ENCODE peak calls at places on chromosomes 13 and 19, in seven cellular contexts. G is IMR-90, N is mesendoderm, X is neuronal stem cell, A is H9, E is mesenchymal stem cell, W is trophoblast cell. M is an unnamed sample.

GRCh38 chr19:38229585-38230073 is 5.6 kb upstream of the DPF1 start:
- DNase-seq in G (peak), N (peak), X (peak), A (peak), E (peak), W (no peak), M (no peak)

GRCh38 chr19:51509823-51510660 is 8.4 kb upstream of the SIGLEC12 start:
- DNase-seq in G (no peak), N (no peak), X (no peak), A (no peak), E (no peak), W (no peak), M (no peak)

GRCh38 chr19:48487944-48488343 is 18.8 kb downstream of the CYTH2 start:
- DNase-seq in G (peak), N (no peak), X (no peak), A (no peak), E (peak), W (no peak), M (no peak)

GRCh38 chr13:99969934-99970760 is 1.4 kb downstream of the ZIC5 start:
- DNase-seq in G (no peak), N (peak), X (no peak), A (peak), E (no peak), W (no peak), M (peak)

GRCh38 chr19:35404879-35405622 is 34.2 kb downstream of the GPR42 start:
- DNase-seq in G (peak), N (peak), X (peak), A (no peak), E (peak), W (peak), M (no peak)

GRCh38 chr13:40060318-40061007 is 405.0 kb downstream of the COG6 start:
- DNase-seq in G (no peak), N (no peak), X (no peak), A (no peak), E (no peak), W (no peak), M (no peak)

GRCh38 chr13:70923863-70924752 is 815.9 kb upstream of the KLHL1 start:
- DNase-seq in G (no peak), N (no peak), X (no peak), A (peak), E (no peak), W (no peak), M (no peak)

GRCh38 chr13:51912091-51912490 is 50.3 kb downstream of the CCDC70 start:
- DNase-seq in G (no peak), N (no peak), X (no peak), A (peak), E (no peak), W (peak), M (no peak)

GRCh38 chr19:10283786-10284540 is 2.8 kb upstream of the ICAM4 start:
- DNase-seq in G (no peak), N (no peak), X (no peak), A (no peak), E (no peak), W (no peak), M (no peak)

GRCh38 chr13:104953588-104953987 is 1581.9 kb downstream of the EFNB2 start:
- DNase-seq in G (no peak), N (no peak), X (no peak), A (no peak), E (no peak), W (no peak), M (no peak)

GRCh38 chr19:10111405-10111811 is at the start of gene P2RY11:
- DNase-seq in G (no peak), N (no peak), X (no peak), A (no peak), E (no peak), W (no peak), M (no peak)

GRCh38 chr13:110358381-110358780 is 51.3 kb downstream of the COL4A2 start:
- DNase-seq in G (no peak), N (no peak), X (no peak), A (no peak), E (no peak), W (peak), M (no peak)

GRCh38 chr13:102589291-102589822 is 7.4 kb upstream of the TPP2 start:
- DNase-seq in G (peak), N (no peak), X (no peak), A (no peak), E (no peak), W (no peak), M (no peak)

GRCh38 chr13:86974995-86975328 is 696.2 kb upstream of the SLITRK5 start:
- DNase-seq in G (no peak), N (peak), X (no peak), A (no peak), E (no peak), W (no peak), M (no peak)

GRCh38 chr19:17747205-17748098 is 3.8 kb upstream of the FCHO1 start:
- DNase-seq in G (peak), N (peak), X (peak), A (peak), E (peak), W (peak), M (peak)

GRCh38 chr19:54188224-54188871 is 1.0 kb downstream of the MBOAT7 start:
- DNase-seq in G (peak), N (peak), X (no peak), A (peak), E (peak), W (no peak), M (no peak)

GRCh38 chr19:20077791-20078463 is at the start of gene ZNF90:
- DNase-seq in G (peak), N (peak), X (peak), A (peak), E (peak), W (peak), M (peak)

GRCh38 chr19:13036366-13036976 is 41.2 kb downstream of the NFIX start:
- DNase-seq in G (peak), N (peak), X (no peak), A (no peak), E (no peak), W (no peak), M (no peak)

GRCh38 chr13:100440756-100441421 is 147.7 kb downstream of the GGACT start:
- DNase-seq in G (peak), N (no peak), X (no peak), A (no peak), E (peak), W (no peak), M (no peak)

GRCh38 chr13:40275636-40276035 is 390.8 kb downstream of the FOXO1 start:
- DNase-seq in G (no peak), N (no peak), X (no peak), A (no peak), E (peak), W (no peak), M (no peak)

GRCh38 chr19:1122972-1123363 is 19.2 kb downstream of the GPX4 start:
- DNase-seq in G (peak), N (peak), X (peak), A (peak), E (peak), W (peak), M (peak)

GRCh38 chr19:17129377-17129776 is 53.8 kb downstream of the MYO9B start:
- DNase-seq in G (no peak), N (no peak), X (no peak), A (no peak), E (no peak), W (no peak), M (no peak)

GRCh38 chr13:26486550-26486949 is 70.9 kb upstream of the WASF3 start:
- DNase-seq in G (no peak), N (no peak), X (no peak), A (no peak), E (no peak), W (no peak), M (no peak)

GRCh38 chr13:24764276-24764630 is 284 bp downstream of the RNF17 start:
- DNase-seq in G (no peak), N (no peak), X (no peak), A (no peak), E (no peak), W (no peak), M (no peak)

GRCh38 chr19:19514881-19515763 is at the start of gene TSSK6:
- DNase-seq in G (no peak), N (no peak), X (no peak), A (no peak), E (no peak), W (no peak), M (no peak)

GRCh38 chr13:42011601-42012401 is 36.6 kb upstream of the DGKH start:
- DNase-seq in G (no peak), N (peak), X (no peak), A (peak), E (no peak), W (no peak), M (no peak)

GRCh38 chr13:32904271-32904670 is 112.0 kb upstream of the KL start:
- DNase-seq in G (no peak), N (no peak), X (no peak), A (no peak), E (no peak), W (no peak), M (no peak)

GRCh38 chr13:60226507-60226906 is 62.8 kb upstream of the DIAPH3 start:
- DNase-seq in G (peak), N (peak), X (peak), A (peak), E (peak), W (peak), M (no peak)

GRCh38 chr13:51249767-51250741 is 27.9 kb downstream of the FAM124A start:
- DNase-seq in G (no peak), N (no peak), X (no peak), A (no peak), E (no peak), W (no peak), M (no peak)

GRCh38 chr13:85163063-85163462 is 636.2 kb downstream of the SLITRK6 start:
- DNase-seq in G (no peak), N (no peak), X (no peak), A (no peak), E (no peak), W (no peak), M (no peak)

GRCh38 chr13:19860884-19861655 is 2.4 kb downstream of the ZMYM5 start:
- DNase-seq in G (peak), N (peak), X (peak), A (no peak), E (peak), W (peak), M (no peak)

GRCh38 chr19:644789-645188 is 5.1 kb downstream of the FGF22 start:
- DNase-seq in G (no peak), N (no peak), X (no peak), A (no peak), E (no peak), W (no peak), M (no peak)

GRCh38 chr19:38678217-38678890 is 30.9 kb downstream of the ACTN4 start:
- DNase-seq in G (no peak), N (no peak), X (no peak), A (no peak), E (no peak), W (no peak), M (no peak)

GRCh38 chr19:46035986-46036744 is 4.6 kb downstream of the IGFL4 start:
- DNase-seq in G (no peak), N (no peak), X (no peak), A (no peak), E (no peak), W (no peak), M (no peak)
- H4K8ac ChIP-seq in G (no peak), N (no peak), X (peak), A (no peak), E (no peak), W (no peak), M (peak)

GRCh38 chr13:114108141-114108761 is 24.2 kb downstream of the RASA3 start:
- DNase-seq in G (no peak), N (no peak), X (no peak), A (no peak), E (no peak), W (no peak), M (no peak)

GRCh38 chr13:114105351-114106225 is 26.8 kb downstream of the RASA3 start:
- DNase-seq in G (no peak), N (no peak), X (no peak), A (no peak), E (peak), W (no peak), M (no peak)

GRCh38 chr13:114106526-114106925 is 25.9 kb downstream of the RASA3 start:
- DNase-seq in G (no peak), N (no peak), X (no peak), A (no peak), E (no peak), W (no peak), M (no peak)

GRCh38 chr13:114107686-114108081 is 24.7 kb downstream of the RASA3 start:
- DNase-seq in G (peak), N (no peak), X (no peak), A (no peak), E (peak), W (no peak), M (no peak)

DNA sequence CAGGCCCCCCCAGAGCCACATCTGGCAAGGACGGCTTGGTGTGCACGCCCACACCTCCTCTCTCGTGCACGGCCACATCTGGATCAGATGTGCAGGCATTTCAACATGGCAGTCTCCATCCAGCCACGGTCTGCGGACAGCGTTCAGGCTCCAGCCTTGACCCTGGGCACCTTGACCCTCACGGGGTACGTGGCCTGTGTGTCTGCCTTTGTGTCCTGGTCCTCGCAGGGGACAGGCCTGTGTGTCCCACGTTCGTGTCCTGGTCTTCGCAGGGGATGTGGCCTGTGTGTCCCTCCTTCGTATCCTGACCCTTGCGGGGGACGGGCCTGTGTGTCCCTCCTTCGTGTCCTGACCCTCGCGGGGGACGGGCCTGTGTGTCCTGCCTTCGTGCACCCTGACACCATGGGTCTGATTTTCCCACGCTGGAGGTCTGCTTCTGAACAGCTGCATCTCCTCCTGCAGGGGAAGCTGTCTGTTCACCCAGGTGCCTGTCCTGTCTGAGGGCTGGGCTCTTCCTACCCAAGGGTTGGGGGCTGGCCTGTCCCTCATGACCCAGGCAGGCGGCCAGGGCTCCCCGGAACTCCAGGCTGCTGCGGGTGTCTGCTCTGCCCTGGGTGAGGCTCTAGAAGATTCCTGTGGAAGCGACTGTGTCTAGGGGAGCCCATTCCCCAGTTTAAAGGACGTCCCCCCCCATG is 25.3 kb downstream of the RASA3 start:
- DNase-seq in G (no peak), N (no peak), X (no peak), A (no peak), E (no peak), W (no peak), M (no peak)
- H4K8ac ChIP-seq in G (peak), N (no peak), X (no peak), A (no peak), E (peak), W (no peak), M (peak)

GRCh38 chr13:37651891-37652290 is 53.3 kb upstream of the POSTN start:
- DNase-seq in G (no peak), N (no peak), X (no peak), A (no peak), E (no peak), W (no peak), M (no peak)

GRCh38 chr13:37646531-37646930 is 48.0 kb upstream of the POSTN start:
- DNase-seq in G (no peak), N (peak), X (no peak), A (no peak), E (no peak), W (no peak), M (no peak)

GRCh38 chr13:37647038-37647650 is 48.6 kb upstream of the POSTN start:
- DNase-seq in G (no peak), N (peak), X (peak), A (no peak), E (peak), W (peak), M (no peak)

GRCh38 chr13:37651371-37651770 is 52.8 kb upstream of the POSTN start:
- DNase-seq in G (no peak), N (no peak), X (no peak), A (no peak), E (no peak), W (no peak), M (no peak)

DNA sequence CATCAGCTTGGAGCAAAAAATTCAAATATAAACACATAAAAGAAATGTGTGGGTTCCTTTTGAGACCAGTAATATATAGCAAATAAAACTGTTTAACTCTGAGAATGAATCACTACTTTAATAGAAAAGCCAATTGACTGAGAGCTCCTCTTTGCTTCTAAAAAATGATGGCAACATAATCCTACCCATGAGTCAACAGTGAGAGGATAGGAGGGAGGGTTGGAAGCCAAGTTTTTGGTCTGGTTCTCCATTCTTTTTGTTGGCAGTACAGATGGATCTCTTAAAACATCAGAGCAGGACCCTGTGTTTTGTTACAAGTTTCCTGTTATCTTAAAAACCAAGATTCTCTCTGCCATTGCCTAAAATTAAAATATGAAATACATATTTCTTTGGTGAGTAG is 50.0 kb upstream of the POSTN start:
- DNase-seq in G (peak), N (no peak), X (no peak), A (no peak), E (no peak), W (no peak), M (no peak)
- H4K8ac ChIP-seq in G (no peak), N (no peak), X (no peak), A (no peak), E (no peak), W (no peak), M (no peak)

DNA sequence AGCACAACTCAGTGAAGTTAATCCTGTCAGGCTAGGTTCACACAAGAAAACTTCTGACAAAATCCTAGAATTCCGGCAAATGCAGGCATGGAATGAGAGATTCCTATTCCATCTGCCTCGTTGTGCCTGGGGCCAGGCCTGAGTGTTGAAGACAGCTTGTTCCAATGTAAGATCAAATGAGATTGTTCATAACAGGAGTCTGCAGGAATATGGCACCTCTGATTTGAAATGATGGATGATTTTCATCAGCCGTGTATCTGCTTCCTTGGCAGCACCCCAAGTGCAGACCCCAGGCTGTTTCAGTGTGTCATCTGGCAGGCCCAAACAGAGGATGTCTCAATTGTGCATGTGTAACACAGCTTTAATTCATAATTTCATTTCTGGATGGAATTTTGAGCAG is 35.3 kb upstream of the SACS start:
- DNase-seq in G (no peak), N (peak), X (no peak), A (no peak), E (no peak), W (peak), M (no peak)
- H4K8ac ChIP-seq in G (peak), N (no peak), X (no peak), A (no peak), E (no peak), W (no peak), M (no peak)

DNA sequence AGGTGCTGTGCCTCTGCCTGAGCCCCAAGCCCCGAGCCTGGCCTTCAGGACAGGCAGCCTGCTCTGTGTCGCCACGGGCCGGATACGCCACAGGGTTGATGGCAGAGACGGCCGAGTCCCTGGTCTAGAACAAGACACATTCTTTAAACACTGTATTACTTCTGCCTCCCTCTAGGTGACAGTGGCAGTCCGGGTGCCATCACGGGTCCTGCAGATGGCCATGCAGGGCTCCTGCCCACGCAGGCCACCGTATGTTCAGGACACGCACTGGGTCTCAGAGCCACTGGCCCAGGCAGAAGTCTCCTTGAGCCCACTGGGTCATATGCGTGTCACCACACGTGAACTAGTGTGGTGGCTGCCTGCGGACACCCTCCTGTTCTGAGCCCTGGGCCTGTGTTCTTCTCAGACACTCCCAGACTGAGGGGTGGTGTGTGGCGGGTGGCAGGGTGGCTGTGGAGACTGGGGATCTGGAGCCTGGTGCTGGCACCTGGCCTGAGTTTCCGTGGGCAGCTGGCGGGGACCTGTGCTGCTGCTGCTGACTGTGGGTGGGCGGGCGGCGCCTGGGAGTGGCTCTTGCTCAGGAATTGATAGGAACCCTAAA is 4.4 kb downstream of the PLEKHJ1 start:
- DNase-seq in G (no peak), N (peak), X (no peak), A (peak), E (no peak), W (no peak), M (no peak)
- H4K8ac ChIP-seq in G (no peak), N (no peak), X (no peak), A (no peak), E (no peak), W (no peak), M (peak)

GRCh38 chr13:106567421-106568224 is at the start of gene ARGLU1:
- DNase-seq in G (peak), N (peak), X (peak), A (peak), E (peak), W (peak), M (peak)

GRCh38 chr13:106569233-106570095 is 1.5 kb upstream of the ARGLU1 start:
- DNase-seq in G (no peak), N (peak), X (no peak), A (no peak), E (no peak), W (peak), M (no peak)

GRCh38 chr13:106570354-106570822 is 2.5 kb upstream of the ARGLU1 start:
- DNase-seq in G (peak), N (peak), X (peak), A (peak), E (peak), W (peak), M (peak)

GRCh38 chr13:106566682-106567420 is 1.1 kb downstream of the ARGLU1 start:
- DNase-seq in G (peak), N (peak), X (no peak), A (peak), E (peak), W (peak), M (no peak)

GRCh38 chr13:106568225-106569003 is 477 bp upstream of the ARGLU1 start:
- DNase-seq in G (no peak), N (no peak), X (no peak), A (no peak), E (no peak), W (no peak), M (no peak)
- H4K8ac ChIP-seq in G (peak), N (no peak), X (no peak), A (peak), E (no peak), W (peak), M (no peak)

M was measured in H1.